ENCODE peak calls at places on chromosome 10, in ten cellular contexts. H, W, F, J, Q, G, N, X, C and R are unnamed samples.

GRCh38 chr10:91652364-91652763 is 19.5 kb upstream of the PPP1R3C start:
- DNase-seq in H (no peak), W (no peak), F (no peak), J (no peak), Q (peak; percentile 89), G (no peak), N (no peak), X (no peak), C (peak; percentile 76), R (no peak)

GRCh38 chr10:129790710-129791446 is 173.2 kb downstream of the EBF3 start:
- DNase-seq in H (no peak), W (no peak), F (no peak), J (no peak), Q (no peak), G (no peak), N (no peak), X (no peak), C (no peak), R (no peak)

GRCh38 chr10:63611078-63611477 is 89.9 kb downstream of the REEP3 start:
- DNase-seq in H (no peak), W (no peak), F (no peak), J (no peak), Q (no peak), G (no peak), N (no peak), X (no peak), C (no peak), R (no peak)

GRCh38 chr10:103888113-103888841 is 29.7 kb downstream of the STN1 start:
- DNase-seq in H (no peak), W (no peak), F (no peak), J (peak; percentile 64), Q (peak; percentile 84), G (peak; percentile 25), N (no peak), X (no peak), C (peak; percentile 77), R (no peak)

GRCh38 chr10:62250594-62251198 is 17.9 kb downstream of the RTKN2 start:
- DNase-seq in H (no peak), W (no peak), F (no peak), J (no peak), Q (peak; percentile 79), G (no peak), N (no peak), X (no peak), C (peak; percentile 49), R (no peak)

GRCh38 chr10:113735913-113736312 is 15.6 kb upstream of the PLEKHS1 start:
- DNase-seq in H (no peak), W (no peak), F (no peak), J (peak; percentile 9), Q (no peak), G (no peak), N (no peak), X (no peak), C (peak; percentile 60), R (no peak)

GRCh38 chr10:75111906-75112703 is 649 bp downstream of the SAMD8 start:
- DNase-seq in H (no peak), W (no peak), F (peak; percentile 54), J (peak; percentile 74), Q (peak; percentile 34), G (no peak), N (peak; percentile 45), X (no peak), C (peak; percentile 60), R (peak; percentile 30)

GRCh38 chr10:5496261-5497250 is 2.8 kb downstream of the CALML5 start:
- DNase-seq in H (no peak), W (no peak), F (no peak), J (no peak), Q (no peak), G (no peak), N (no peak), X (no peak), C (no peak), R (no peak)

GRCh38 chr10:82037076-82037475 is 162.1 kb downstream of the NRG3 start:
- DNase-seq in H (no peak), W (no peak), F (no peak), J (no peak), Q (no peak), G (no peak), N (no peak), X (no peak), C (no peak), R (no peak)

GRCh38 chr10:72158174-72158573 is 57.6 kb upstream of the ANAPC16 start:
- DNase-seq in H (no peak), W (no peak), F (no peak), J (no peak), Q (no peak), G (no peak), N (no peak), X (no peak), C (no peak), R (no peak)

GRCh38 chr10:97503413-97503812 is 4.7 kb downstream of the UBTD1 start:
- DNase-seq in H (no peak), W (no peak), F (no peak), J (no peak), Q (no peak), G (no peak), N (no peak), X (no peak), C (no peak), R (no peak)

GRCh38 chr10:35089641-35090161 is 440 bp downstream of the CUL2 start:
- DNase-seq in H (no peak), W (peak; percentile 0), F (no peak), J (peak; percentile 61), Q (no peak), G (no peak), N (no peak), X (no peak), C (no peak), R (no peak)

GRCh38 chr10:92544296-92544695 is 29.6 kb downstream of the IDE start:
- DNase-seq in H (no peak), W (no peak), F (no peak), J (no peak), Q (no peak), G (no peak), N (peak; percentile 5), X (no peak), C (no peak), R (no peak)

GRCh38 chr10:126661841-126662520 is 8.5 kb downstream of the C10orf90 start:
- DNase-seq in H (no peak), W (no peak), F (no peak), J (no peak), Q (peak; percentile 87), G (no peak), N (no peak), X (no peak), C (no peak), R (no peak)

GRCh38 chr10:115914475-115914874 is 358.5 kb downstream of the GFRA1 start:
- DNase-seq in H (no peak), W (no peak), F (no peak), J (no peak), Q (no peak), G (no peak), N (no peak), X (no peak), C (no peak), R (no peak)

GRCh38 chr10:111098679-111099437 is 22.0 kb downstream of the ADRA2A start:
- DNase-seq in H (no peak), W (no peak), F (no peak), J (no peak), Q (no peak), G (no peak), N (no peak), X (no peak), C (peak; percentile 29), R (no peak)

GRCh38 chr10:50604049-50604640 is 19.6 kb downstream of the SGMS1 start:
- DNase-seq in H (no peak), W (no peak), F (no peak), J (peak; percentile 47), Q (no peak), G (no peak), N (no peak), X (no peak), C (no peak), R (no peak)

GRCh38 chr10:128324058-128324457 is 197.8 kb upstream of the MKI67 start:
- DNase-seq in H (no peak), W (no peak), F (no peak), J (no peak), Q (no peak), G (peak; percentile 38), N (peak; percentile 41), X (no peak), C (peak; percentile 14), R (no peak)

GRCh38 chr10:32446701-32447406 is 914 bp downstream of the CCDC7 start:
- DNase-seq in H (no peak), W (no peak), F (no peak), J (peak; percentile 7), Q (no peak), G (no peak), N (no peak), X (no peak), C (peak; percentile 31), R (no peak)

GRCh38 chr10:86139066-86139657 is 227.4 kb downstream of the GRID1 start:
- DNase-seq in H (no peak), W (no peak), F (no peak), J (peak; percentile 32), Q (no peak), G (no peak), N (peak; percentile 61), X (no peak), C (peak; percentile 29), R (no peak)
- TF ChIP-seq CTCF in H (no peak), W (no peak), F (no peak), J (peak; percentile 76), Q (no peak), G (no peak), N (peak; percentile 58), X (peak; percentile 67), C (peak; percentile 38), R (no peak)

GRCh38 chr10:11411926-11412545 is 199.4 kb downstream of the USP6NL start:
- DNase-seq in H (no peak), W (no peak), F (no peak), J (no peak), Q (no peak), G (no peak), N (no peak), X (no peak), C (no peak), R (no peak)
- TF ChIP-seq CTCF in H (no peak), W (no peak), F (no peak), J (peak; percentile 16), Q (peak; percentile 7), G (no peak), N (no peak), X (peak; percentile 13), C (no peak), R (no peak)

GRCh38 chr10:93702278-93703001 is at the start of gene FRA10AC1:
- DNase-seq in H (peak; percentile 79), W (peak; percentile 85), F (peak; percentile 87), J (peak; percentile 82), Q (peak; percentile 86), G (peak; percentile 87), N (peak; percentile 94), X (peak; percentile 91), C (peak; percentile 96), R (peak; percentile 89)
- TF ChIP-seq CTCF in H (peak; percentile 26), W (no peak), F (no peak), J (peak; percentile 53), Q (peak; percentile 68), G (peak; percentile 77), N (no peak), X (peak; percentile 64), C (peak; percentile 46), R (no peak)

DNA sequence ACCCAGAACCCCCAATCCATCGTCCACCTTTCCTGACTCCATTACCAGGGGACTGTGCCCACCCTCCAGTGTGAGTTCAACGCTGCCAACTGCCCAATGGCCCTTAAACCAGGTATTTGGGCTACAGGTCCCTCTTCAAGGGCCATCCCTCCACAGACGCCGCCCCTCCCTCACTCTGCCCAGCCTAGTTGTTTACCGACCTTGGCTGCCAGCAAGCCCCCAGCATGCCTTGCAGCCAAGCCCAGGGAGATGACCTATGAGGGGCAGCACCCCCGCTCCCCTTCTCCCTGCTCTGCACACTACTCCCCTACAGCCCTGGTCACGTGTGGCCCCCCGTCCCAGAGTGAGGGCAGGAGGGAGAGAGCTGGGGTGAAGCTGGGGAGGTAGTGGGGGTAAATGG is 147.3 kb downstream of the GRID1 start:
- DNase-seq in H (no peak), W (no peak), F (no peak), J (no peak), Q (no peak), G (no peak), N (no peak), X (no peak), C (no peak), R (no peak)
- TF ChIP-seq CTCF in H (no peak), W (no peak), F (no peak), J (no peak), Q (no peak), G (no peak), N (no peak), X (no peak), C (no peak), R (no peak)